ENCODE peak calls at places on chromosomes 6 and 20, in five cellular contexts. E is prostate gland, V is SK-MEL-5, Q is right atrium auricular region, O is amniotic epithelial cell. K is an unnamed sample.

GRCh38 chr6:108133594-108134179 is 32.1 kb upstream of the NR2E1 start:
- DNase-seq in E (peak; percentile 62), V (peak; percentile 33), Q (no peak), O (peak; percentile 75), K (peak; percentile 86)

GRCh38 chr6:163958646-163959045 is 544.1 kb downstream of the QKI start:
- DNase-seq in E (no peak), V (no peak), Q (no peak), O (no peak), K (no peak)

GRCh38 chr20:699342-699741 is 23.7 kb upstream of the SCRT2 start:
- DNase-seq in E (no peak), V (no peak), Q (no peak), O (no peak), K (no peak)

GRCh38 chr6:25670208-25670607 is 18.2 kb downstream of the SCGN start:
- DNase-seq in E (no peak), V (no peak), Q (no peak), O (no peak), K (peak; percentile 31)

GRCh38 chr6:133752129-133752528 is 136.8 kb upstream of the TCF21 start:
- DNase-seq in E (no peak), V (no peak), Q (no peak), O (no peak), K (no peak)

GRCh38 chr6:97841763-97842162 is 558.7 kb upstream of the MMS22L start:
- DNase-seq in E (no peak), V (no peak), Q (no peak), O (no peak), K (no peak)

GRCh38 chr6:82959385-82959941 is 106.2 kb downstream of the UBE3D start:
- DNase-seq in E (no peak), V (no peak), Q (no peak), O (peak; percentile 64), K (no peak)

GRCh38 chr20:4488407-4489339 is 233.0 kb upstream of the PRND start:
- DNase-seq in E (no peak), V (no peak), Q (no peak), O (peak; percentile 47), K (no peak)

GRCh38 chr6:3542032-3542640 is 85.3 kb upstream of the SLC22A23 start:
- DNase-seq in E (no peak), V (no peak), Q (peak; percentile 38), O (no peak), K (no peak)

GRCh38 chr6:124879110-124879991 is 82.9 kb upstream of the RNF217 start:
- DNase-seq in E (no peak), V (no peak), Q (no peak), O (no peak), K (no peak)

GRCh38 chr20:41072099-41072798 is 43.6 kb downstream of the TOP1 start:
- DNase-seq in E (peak; percentile 71), V (no peak), Q (no peak), O (peak; percentile 79), K (no peak)

GRCh38 chr20:48750941-48751620 is 76.7 kb downstream of the PREX1 start:
- DNase-seq in E (no peak), V (no peak), Q (peak; percentile 69), O (no peak), K (no peak)

GRCh38 chr6:16437984-16438383 is 199.6 kb downstream of the GMPR start:
- DNase-seq in E (no peak), V (no peak), Q (no peak), O (no peak), K (no peak)

GRCh38 chr6:156258981-156259380 is 518.2 kb upstream of the ARID1B start:
- DNase-seq in E (no peak), V (no peak), Q (no peak), O (no peak), K (no peak)

GRCh38 chr6:52512199-52512598 is 64.7 kb downstream of the TRAM2 start:
- DNase-seq in E (no peak), V (no peak), Q (peak; percentile 80), O (peak; percentile 88), K (no peak)

GRCh38 chr6:16440656-16441212 is 202.3 kb downstream of the GMPR start:
- DNase-seq in E (no peak), V (no peak), Q (no peak), O (no peak), K (no peak)

GRCh38 chr20:48846516-48847492 is 19.0 kb upstream of the PREX1 start:
- DNase-seq in E (no peak), V (peak; percentile 54), Q (no peak), O (peak; percentile 23), K (no peak)

GRCh38 chr6:113879186-113880096 is 22.3 kb downstream of the MARCKS start:
- DNase-seq in E (peak; percentile 55), V (peak; percentile 79), Q (peak; percentile 62), O (peak; percentile 77), K (peak; percentile 67)

GRCh38 chr6:30769088-30769852 is 24.9 kb upstream of the IER3 start:
- DNase-seq in E (peak; percentile 41), V (peak; percentile 80), Q (peak; percentile 76), O (peak; percentile 94), K (peak; percentile 96)

GRCh38 chr6:10759884-10760329 is 12.3 kb downstream of the TMEM14B start:
- DNase-seq in E (no peak), V (no peak), Q (no peak), O (peak; percentile 90), K (no peak)

GRCh38 chr6:2748183-2748582 is 2.5 kb downstream of the MYLK4 start:
- DNase-seq in E (no peak), V (no peak), Q (no peak), O (no peak), K (no peak)

GRCh38 chr20:52859156-52859887 is 112.8 kb upstream of the TSHZ2 start:
- DNase-seq in E (no peak), V (no peak), Q (no peak), O (no peak), K (no peak)

GRCh38 chr6:12354499-12354898 is 64.3 kb downstream of the EDN1 start:
- DNase-seq in E (peak; percentile 74), V (no peak), Q (no peak), O (peak; percentile 99), K (no peak)

GRCh38 chr20:1934578-1935573 is 39.7 kb downstream of the SIRPA start:
- DNase-seq in E (no peak), V (peak; percentile 72), Q (peak; percentile 96), O (peak; percentile 93), K (no peak)

GRCh38 chr20:40741507-40742106 is 52.6 kb upstream of the MAFB start:
- DNase-seq in E (peak; percentile 13), V (peak; percentile 86), Q (no peak), O (peak; percentile 33), K (peak; percentile 57)

GRCh38 chr6:132813173-132813856 is 1.1 kb upstream of the RPS12 start:
- DNase-seq in E (peak; percentile 25), V (peak; percentile 68), Q (peak; percentile 64), O (peak; percentile 43), K (peak; percentile 57)

GRCh38 chr6:142173980-142174379 is 26.9 kb downstream of the VTA1 start:
- DNase-seq in E (no peak), V (no peak), Q (no peak), O (no peak), K (no peak)

GRCh38 chr6:157464653-157465535 is 83.9 kb downstream of the ZDHHC14 start:
- DNase-seq in E (no peak), V (no peak), Q (no peak), O (no peak), K (no peak)

GRCh38 chr20:38170219-38170902 is 5.3 kb upstream of the TGM2 start:
- DNase-seq in E (no peak), V (no peak), Q (no peak), O (no peak), K (no peak)

GRCh38 chr6:144036064-144036873 is 28.2 kb upstream of the PLAGL1 start:
- DNase-seq in E (no peak), V (peak; percentile 24), Q (no peak), O (peak; percentile 42), K (peak; percentile 21)

GRCh38 chr6:11043961-11044711 is at the start of gene ELOVL2:
- DNase-seq in E (no peak), V (peak; percentile 74), Q (no peak), O (peak; percentile 29), K (peak; percentile 59)

GRCh38 chr6:24901698-24902328 is 33.9 kb downstream of the RIPOR2 start:
- DNase-seq in E (no peak), V (no peak), Q (no peak), O (no peak), K (no peak)

GRCh38 chr6:129248976-129249375 is 366.0 kb downstream of the LAMA2 start:
- DNase-seq in E (no peak), V (no peak), Q (no peak), O (no peak), K (no peak)

GRCh38 chr20:57398231-57398821 is 7.1 kb downstream of the RBM38 start:
- DNase-seq in E (peak; percentile 61), V (no peak), Q (no peak), O (no peak), K (no peak)

GRCh38 chr20:44137210-44137781 is 49.7 kb downstream of the JPH2 start:
- DNase-seq in E (no peak), V (no peak), Q (no peak), O (peak; percentile 31), K (no peak)

GRCh38 chr6:71420693-71421328 is 132.2 kb downstream of the OGFRL1 start:
- DNase-seq in E (peak; percentile 97), V (peak; percentile 93), Q (peak; percentile 98), O (peak; percentile 95), K (no peak)

GRCh38 chr6:144330588-144330987 is 45.5 kb downstream of the UTRN start:
- DNase-seq in E (peak; percentile 92), V (no peak), Q (no peak), O (no peak), K (no peak)

GRCh38 chr20:47857142-47857993 is 72.1 kb upstream of the SULF2 start:
- DNase-seq in E (peak; percentile 20), V (no peak), Q (peak; percentile 65), O (peak; percentile 62), K (peak; percentile 26)

GRCh38 chr20:7883309-7883708 is 56.9 kb downstream of the HAO1 start:
- DNase-seq in E (no peak), V (peak; percentile 94), Q (no peak), O (no peak), K (no peak)